ENCODE peak calls at places on chromosomes 11 and 22, in four cellular contexts. One of them, this sample, is unnamed.

GRCh38 chr11:44766972-44767278 is 40.2 kb downstream of the TSPAN18 start:
- DNase-seq in EL: peak; percentile 5
- DNase-seq in dorsolateral prefrontal cortex: no peak
- DNase-seq in kidney: no peak
- DNase-seq in this sample: no peak

GRCh38 chr11:111846640-111847039 is 24.7 kb downstream of the ALG9 start:
- DNase-seq in EL: peak; percentile 67
- DNase-seq in kidney: no peak
- DNase-seq in dorsolateral prefrontal cortex: no peak
- DNase-seq in this sample: no peak

GRCh38 chr22:21703684-21704316 is 31.8 kb downstream of the YPEL1 start:
- DNase-seq in EL: no peak
- DNase-seq in kidney: no peak
- DNase-seq in dorsolateral prefrontal cortex: no peak
- DNase-seq in this sample: no peak

GRCh38 chr22:50136431-50137047 is 34.0 kb upstream of the PANX2 start:
- DNase-seq in dorsolateral prefrontal cortex: no peak
- DNase-seq in kidney: no peak
- DNase-seq in EL: no peak
- DNase-seq in this sample: no peak

GRCh38 chr11:130216221-130216550 is 56.6 kb downstream of the ST14 start:
- DNase-seq in dorsolateral prefrontal cortex: no peak
- DNase-seq in kidney: peak; percentile 14
- DNase-seq in EL: no peak
- DNase-seq in this sample: no peak

GRCh38 chr22:41939981-41940852 is 6.7 kb downstream of the CENPM start:
- DNase-seq in kidney: peak; percentile 86
- DNase-seq in EL: no peak
- DNase-seq in dorsolateral prefrontal cortex: peak; percentile 51
- DNase-seq in this sample: no peak

GRCh38 chr11:91104237-91104636 is 881.4 kb upstream of the CHORDC1 start:
- DNase-seq in dorsolateral prefrontal cortex: no peak
- DNase-seq in kidney: no peak
- DNase-seq in EL: peak; percentile 75
- DNase-seq in this sample: no peak

GRCh38 chr11:134339756-134340155 is 8.0 kb downstream of the GLB1L2 start:
- DNase-seq in kidney: no peak
- DNase-seq in EL: no peak
- DNase-seq in dorsolateral prefrontal cortex: no peak
- DNase-seq in this sample: no peak

GRCh38 chr11:128523616-128524015 is 63.7 kb downstream of the ETS1 start:
- DNase-seq in EL: no peak
- DNase-seq in kidney: no peak
- DNase-seq in dorsolateral prefrontal cortex: no peak
- DNase-seq in this sample: no peak

GRCh38 chr11:444397-445144 is 2.8 kb upstream of the ANO9 start:
- DNase-seq in dorsolateral prefrontal cortex: no peak
- DNase-seq in kidney: peak; percentile 76
- DNase-seq in EL: peak; percentile 21
- DNase-seq in this sample: peak; percentile 58

GRCh38 chr11:84993386-84993785 is 633.8 kb downstream of the DLG2 start:
- DNase-seq in kidney: no peak
- DNase-seq in dorsolateral prefrontal cortex: no peak
- DNase-seq in EL: peak; percentile 19
- DNase-seq in this sample: no peak

GRCh38 chr11:1071571-1072115 is 3.0 kb upstream of the MUC2 start:
- DNase-seq in EL: no peak
- DNase-seq in kidney: peak; percentile 73
- DNase-seq in dorsolateral prefrontal cortex: no peak
- DNase-seq in this sample: peak; percentile 84

GRCh38 chr22:37079668-37080171 is 28.2 kb downstream of the KCTD17 start:
- DNase-seq in EL: peak; percentile 71
- DNase-seq in kidney: no peak
- DNase-seq in dorsolateral prefrontal cortex: no peak
- DNase-seq in this sample: no peak

GRCh38 chr11:57649826-57650738 is at the start of gene YPEL4:
- DNase-seq in dorsolateral prefrontal cortex: peak; percentile 84
- DNase-seq in EL: peak; percentile 87
- DNase-seq in kidney: peak; percentile 85
- DNase-seq in this sample: no peak

GRCh38 chr11:57263351-57263750 is 26.3 kb upstream of the APLNR start:
- DNase-seq in EL: no peak
- DNase-seq in kidney: no peak
- DNase-seq in dorsolateral prefrontal cortex: no peak
- DNase-seq in this sample: no peak

GRCh38 chr11:2791139-2791520 is 91.3 kb upstream of the KCNQ1OT1 start:
- DNase-seq in dorsolateral prefrontal cortex: no peak
- DNase-seq in kidney: peak; percentile 78
- DNase-seq in EL: no peak
- DNase-seq in this sample: peak; percentile 63

GRCh38 chr22:46791201-46791731 is 28.8 kb downstream of the TBC1D22A start:
- DNase-seq in dorsolateral prefrontal cortex: peak; percentile 69
- DNase-seq in EL: peak; percentile 56
- DNase-seq in kidney: peak; percentile 85
- DNase-seq in this sample: no peak

GRCh38 chr11:70420008-70420464 is 21.7 kb downstream of the CTTN start:
- DNase-seq in EL: peak; percentile 74
- DNase-seq in kidney: no peak
- DNase-seq in dorsolateral prefrontal cortex: no peak
- DNase-seq in this sample: no peak

GRCh38 chr11:59778122-59778521 is 22.9 kb downstream of the STX3 start:
- DNase-seq in EL: no peak
- DNase-seq in dorsolateral prefrontal cortex: no peak
- DNase-seq in kidney: no peak
- DNase-seq in this sample: no peak

GRCh38 chr11:30868495-30869130 is 282.5 kb upstream of the MPPED2 start:
- DNase-seq in kidney: no peak
- DNase-seq in dorsolateral prefrontal cortex: no peak
- DNase-seq in EL: no peak
- DNase-seq in this sample: no peak

GRCh38 chr22:45632791-45633515 is 38.7 kb upstream of the ATXN10 start:
- DNase-seq in kidney: no peak
- DNase-seq in dorsolateral prefrontal cortex: no peak
- DNase-seq in EL: no peak
- DNase-seq in this sample: peak; percentile 35

GRCh38 chr22:23225724-23226496 is 45.6 kb downstream of the BCR start:
- DNase-seq in dorsolateral prefrontal cortex: no peak
- DNase-seq in EL: peak; percentile 50
- DNase-seq in kidney: peak; percentile 89
- DNase-seq in this sample: no peak

GRCh38 chr22:40819741-40820140 is 595 bp upstream of the SLC25A17 start:
- DNase-seq in kidney: no peak
- DNase-seq in EL: peak; percentile 37
- DNase-seq in dorsolateral prefrontal cortex: no peak
- DNase-seq in this sample: no peak

GRCh38 chr11:123707206-123707605 is 34.3 kb downstream of the ZNF202 start:
- DNase-seq in EL: no peak
- DNase-seq in dorsolateral prefrontal cortex: no peak
- DNase-seq in kidney: no peak
- DNase-seq in this sample: no peak

GRCh38 chr11:9787981-9788521 is 124.2 kb downstream of the SWAP70 start:
- DNase-seq in dorsolateral prefrontal cortex: peak; percentile 14
- DNase-seq in kidney: no peak
- DNase-seq in EL: peak; percentile 95
- DNase-seq in this sample: no peak

GRCh38 chr11:112997829-112998228 is 36.6 kb downstream of the NCAM1 start:
- DNase-seq in EL: no peak
- DNase-seq in kidney: no peak
- DNase-seq in dorsolateral prefrontal cortex: no peak
- DNase-seq in this sample: no peak